ENCODE peak calls at places on chromosome 11, in seven cellular contexts. G is activated CD4-positive, alpha-beta T cell treated with anti-CD3 and anti-CD28 coated beads for 48 hours; P is stimulated activated CD4-positive, alpha-beta T cell treated with anti-CD3 and anti-CD28 coated beads, Interleukin-4, amount 100 ng/mL, for 4 hours; V is activated gamma-delta T cell treated with anti-CD3 and anti-CD28 coated beads, Interleukin-2, amount 50 U/mL, for 16 hours; W is substantia nigra; U is NCI-H2081; I is NCI-H748 treated with DMSO at 0.1 percent for 48 hours. S is an unnamed sample.

GRCh38 chr11:119754656-119755350 is 25.8 kb upstream of the NECTIN1 start:
- DNase-seq in G (no peak), U (no peak), I (no peak), P (no peak), V (no peak), W (no peak), S (no peak)

GRCh38 chr11:12110714-12111481 is 508 bp downstream of the MICAL2 start:
- DNase-seq in G (peak; percentile 59), P (no peak), U (peak; percentile 40), W (no peak), I (no peak), V (no peak), S (no peak)

GRCh38 chr11:12057299-12057980 is 49.0 kb upstream of the DKK3 start:
- DNase-seq in V (no peak), P (no peak), I (no peak), U (no peak), W (no peak), G (no peak), S (no peak)

GRCh38 chr11:23226331-23226909 is 366.1 kb upstream of the CCDC179 start:
- DNase-seq in P (no peak), I (no peak), U (no peak), V (no peak), G (no peak), W (no peak), S (no peak)

GRCh38 chr11:38593649-38594048 is 1995.6 kb upstream of the RAG2 start:
- DNase-seq in U (no peak), W (no peak), V (no peak), G (no peak), P (no peak), I (no peak), S (no peak)

GRCh38 chr11:9150501-9150900 is 59.1 kb upstream of the SCUBE2 start:
- DNase-seq in V (no peak), I (no peak), W (no peak), P (no peak), U (no peak), G (no peak), S (no peak)

GRCh38 chr11:133180201-133180600 is 352.1 kb downstream of the OPCML start:
- DNase-seq in P (no peak), W (no peak), I (no peak), G (no peak), V (no peak), U (no peak), S (no peak)

GRCh38 chr11:66281001-66281400 is 3.0 kb downstream of the CNIH2 start:
- DNase-seq in G (no peak), I (no peak), P (no peak), V (no peak), W (no peak), U (no peak), S (no peak)

GRCh38 chr11:116953525-116954284 is 116.3 kb upstream of the APOA1 start:
- DNase-seq in W (no peak), I (no peak), U (no peak), G (no peak), V (no peak), P (no peak), S (no peak)

GRCh38 chr11:128621491-128622136 is 34.3 kb upstream of the ETS1 start:
- DNase-seq in I (no peak), P (no peak), V (no peak), W (no peak), U (no peak), G (no peak), S (no peak)

GRCh38 chr11:128908391-128909246 is 17.5 kb downstream of the KCNJ5 start:
- DNase-seq in W (no peak), U (no peak), G (no peak), P (no peak), V (no peak), I (no peak), S (no peak)

GRCh38 chr11:13776134-13776815 is 107.8 kb downstream of the FAR1 start:
- DNase-seq in I (no peak), W (no peak), P (peak; percentile 12), V (no peak), G (peak; percentile 20), U (peak; percentile 20), S (no peak)

GRCh38 chr11:115672999-115673411 is 168.8 kb upstream of the CADM1 start:
- DNase-seq in V (no peak), W (no peak), U (no peak), G (no peak), P (no peak), I (no peak), S (no peak)

GRCh38 chr11:75428301-75428724 is 4.7 kb downstream of the KLHL35 start:
- DNase-seq in U (no peak), V (peak; percentile 30), P (peak; percentile 80), I (peak; percentile 29), G (peak; percentile 87), W (peak; percentile 79), S (peak; percentile 18)

GRCh38 chr11:120115272-120116000 is 22.5 kb downstream of the TRIM29 start:
- DNase-seq in U (no peak), I (no peak), W (no peak), P (no peak), V (no peak), G (no peak), S (no peak)

GRCh38 chr11:94602430-94603372 is 35.5 kb downstream of the PIWIL4 start:
- DNase-seq in P (peak; percentile 3), W (peak; percentile 16), U (no peak), I (no peak), G (peak; percentile 50), V (peak; percentile 14), S (peak; percentile 53)

GRCh38 chr11:64342869-64343739 is 3.1 kb downstream of the CCDC88B start:
- DNase-seq in I (no peak), G (no peak), V (no peak), U (no peak), W (no peak), P (peak; percentile 21), S (no peak)

GRCh38 chr11:16814410-16815046 is 76.1 kb downstream of the C11orf58 start:
- DNase-seq in I (no peak), P (no peak), G (no peak), W (no peak), U (no peak), V (no peak), S (no peak)

GRCh38 chr11:65434667-65435179 is 12.1 kb downstream of the NEAT1 start:
- DNase-seq in U (peak; percentile 60), G (no peak), I (no peak), P (no peak), W (no peak), V (no peak), S (no peak)

GRCh38 chr11:96486890-96487633 is 97.2 kb downstream of the JRKL start:
- DNase-seq in G (no peak), U (no peak), I (no peak), W (no peak), V (no peak), P (no peak), S (no peak)

GRCh38 chr11:8260202-8260996 is 3.3 kb downstream of the LMO1 start:
- DNase-seq in P (no peak), G (no peak), I (no peak), W (no peak), V (no peak), U (no peak), S (no peak)

GRCh38 chr11:78276311-78276710 is 87.6 kb downstream of the USP35 start:
- DNase-seq in P (no peak), I (no peak), V (no peak), G (no peak), W (no peak), U (no peak), S (no peak)

GRCh38 chr11:3157381-3158130 is 7.6 kb downstream of the OSBPL5 start:
- DNase-seq in G (no peak), P (no peak), V (no peak), U (no peak), W (no peak), I (no peak), S (peak; percentile 20)

GRCh38 chr11:116331381-116331780 is 441.4 kb downstream of the BUD13 start:
- DNase-seq in V (no peak), G (no peak), I (no peak), U (no peak), P (no peak), W (no peak), S (no peak)

GRCh38 chr11:119309953-119310681 is 6.8 kb downstream of the MCAM start:
- DNase-seq in V (no peak), I (no peak), U (no peak), P (no peak), G (no peak), W (no peak), S (no peak)

GRCh38 chr11:58575377-58576020 is at the start of gene LPXN:
- DNase-seq in I (no peak), G (peak; percentile 50), V (peak; percentile 23), W (no peak), U (no peak), P (peak; percentile 47), S (peak; percentile 31)

GRCh38 chr11:35288311-35288710 is 131.0 kb downstream of the SLC1A2 start:
- DNase-seq in G (no peak), I (no peak), P (no peak), V (no peak), W (no peak), U (no peak), S (no peak)

GRCh38 chr11:1832181-1832988 is 2.4 kb upstream of the SYT8 start:
- DNase-seq in W (peak; percentile 63), G (peak; percentile 71), V (peak; percentile 56), I (no peak), U (no peak), P (peak; percentile 40), S (peak; percentile 88)